ENCODE peak calls at places on chromosomes 7 and 10, in eight cellular contexts. W is uterus, T is heart left ventricle, R is A549, E is upper lobe of left lung, V is stomach, C is transverse colon, P is adrenal gland. U is an unnamed sample.

GRCh38 chr7:105894131-105894530 is 17.7 kb upstream of the ATXN7L1 start:
- DNase-seq in W (no peak), T (no peak), R (no peak), E (no peak), V (no peak), C (no peak), P (no peak), U (no peak)

GRCh38 chr10:102231357-102232318 is 5.5 kb downstream of the ELOVL3 start:
- DNase-seq in W (no peak), T (peak), R (peak), E (peak), V (peak), C (peak), P (peak), U (no peak)

GRCh38 chr10:120644549-120645410 is 187.8 kb downstream of the PLPP4 start:
- DNase-seq in W (no peak), T (no peak), R (no peak), E (no peak), V (no peak), C (no peak), P (no peak), U (no peak)

GRCh38 chr7:156612930-156613329 is 27.6 kb upstream of the RNF32 start:
- DNase-seq in W (no peak), T (no peak), R (no peak), E (no peak), V (no peak), C (no peak), P (no peak), U (no peak)

GRCh38 chr10:44327461-44327860 is 57.4 kb downstream of the CXCL12 start:
- DNase-seq in W (no peak), T (no peak), R (no peak), E (no peak), V (no peak), C (no peak), P (no peak), U (no peak)

GRCh38 chr7:17275749-17276671 is 22.4 kb upstream of the AHR start:
- DNase-seq in W (no peak), T (no peak), R (peak), E (no peak), V (no peak), C (no peak), P (no peak), U (no peak)

GRCh38 chr7:141262101-141262819 is 188.4 kb downstream of the TMEM178B start:
- DNase-seq in W (no peak), T (no peak), R (no peak), E (no peak), V (no peak), C (no peak), P (no peak), U (no peak)

GRCh38 chr7:122199171-122199570 is 55.1 kb upstream of the AASS start:
- DNase-seq in W (no peak), T (no peak), R (no peak), E (no peak), V (no peak), C (no peak), P (peak), U (no peak)

GRCh38 chr10:7267142-7267541 is 143.7 kb downstream of the SFMBT2 start:
- DNase-seq in W (no peak), T (no peak), R (no peak), E (no peak), V (no peak), C (no peak), P (no peak), U (no peak)

GRCh38 chr7:148348466-148348865 is 242.1 kb upstream of the C7orf33 start:
- DNase-seq in W (no peak), T (no peak), R (no peak), E (no peak), V (no peak), C (no peak), P (no peak), U (no peak)

GRCh38 chr7:20323587-20323986 is 7.1 kb upstream of the ITGB8 start:
- DNase-seq in W (no peak), T (no peak), R (no peak), E (no peak), V (no peak), C (no peak), P (no peak), U (no peak)

GRCh38 chr10:32210306-32211045 is 136.5 kb downstream of the EPC1 start:
- DNase-seq in W (no peak), T (no peak), R (peak), E (no peak), V (no peak), C (peak), P (peak), U (no peak)

GRCh38 chr7:106050002-106050742 is 61.9 kb downstream of the SYPL1 start:
- DNase-seq in W (peak), T (no peak), R (peak), E (no peak), V (no peak), C (no peak), P (peak), U (no peak)

GRCh38 chr7:51029131-51029530 is 246.4 kb upstream of the GRB10 start:
- DNase-seq in W (no peak), T (peak), R (no peak), E (no peak), V (no peak), C (no peak), P (no peak), U (no peak)

GRCh38 chr7:51027256-51028127 is 244.8 kb upstream of the GRB10 start:
- DNase-seq in W (no peak), T (no peak), R (no peak), E (no peak), V (no peak), C (no peak), P (no peak), U (no peak)

GRCh38 chr7:51028128-51028830 is 245.6 kb upstream of the GRB10 start:
- DNase-seq in W (no peak), T (no peak), R (no peak), E (no peak), V (no peak), C (no peak), P (no peak), U (no peak)

GRCh38 chr7:51031216-51031615 is 248.5 kb upstream of the GRB10 start:
- DNase-seq in W (no peak), T (no peak), R (no peak), E (no peak), V (no peak), C (no peak), P (no peak), U (no peak)

DNA sequence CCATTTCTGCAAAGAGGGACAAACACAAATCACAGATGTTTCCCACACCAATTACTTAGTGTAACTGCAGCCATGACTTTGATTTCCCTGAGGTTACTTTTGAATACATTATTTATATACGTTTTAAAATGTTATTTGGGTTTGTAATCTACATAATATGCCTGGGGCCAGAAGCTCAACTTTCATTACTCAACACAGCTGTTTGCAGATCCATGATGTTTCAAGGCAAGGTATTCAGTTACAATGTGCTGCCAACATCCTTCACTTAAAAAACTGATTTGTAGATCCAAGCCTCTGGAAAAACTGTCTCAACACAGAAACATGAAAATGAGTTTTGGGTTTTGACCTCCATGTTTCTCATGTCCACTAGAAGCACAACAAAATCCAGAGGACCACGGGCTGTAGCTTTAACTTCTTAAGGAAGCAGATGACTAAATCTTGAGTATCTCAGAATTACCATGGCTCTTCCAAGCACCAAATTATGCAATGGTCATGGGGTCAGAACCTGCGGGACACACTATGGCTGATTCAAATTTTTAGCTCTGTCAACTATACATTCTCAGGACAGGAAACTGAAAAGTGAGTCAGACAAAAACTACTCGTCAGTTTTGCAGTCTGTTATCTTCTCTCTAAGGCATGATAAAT is 247.0 kb upstream of the GRB10 start:
- DNase-seq in W (no peak), T (no peak), R (no peak), E (no peak), V (no peak), C (no peak), P (no peak), U (no peak)
- TF ChIP-seq POLR2A in W (no peak), T (no peak), R (no peak), E (no peak), V (no peak), C (no peak), P (no peak), U (no peak)

DNA sequence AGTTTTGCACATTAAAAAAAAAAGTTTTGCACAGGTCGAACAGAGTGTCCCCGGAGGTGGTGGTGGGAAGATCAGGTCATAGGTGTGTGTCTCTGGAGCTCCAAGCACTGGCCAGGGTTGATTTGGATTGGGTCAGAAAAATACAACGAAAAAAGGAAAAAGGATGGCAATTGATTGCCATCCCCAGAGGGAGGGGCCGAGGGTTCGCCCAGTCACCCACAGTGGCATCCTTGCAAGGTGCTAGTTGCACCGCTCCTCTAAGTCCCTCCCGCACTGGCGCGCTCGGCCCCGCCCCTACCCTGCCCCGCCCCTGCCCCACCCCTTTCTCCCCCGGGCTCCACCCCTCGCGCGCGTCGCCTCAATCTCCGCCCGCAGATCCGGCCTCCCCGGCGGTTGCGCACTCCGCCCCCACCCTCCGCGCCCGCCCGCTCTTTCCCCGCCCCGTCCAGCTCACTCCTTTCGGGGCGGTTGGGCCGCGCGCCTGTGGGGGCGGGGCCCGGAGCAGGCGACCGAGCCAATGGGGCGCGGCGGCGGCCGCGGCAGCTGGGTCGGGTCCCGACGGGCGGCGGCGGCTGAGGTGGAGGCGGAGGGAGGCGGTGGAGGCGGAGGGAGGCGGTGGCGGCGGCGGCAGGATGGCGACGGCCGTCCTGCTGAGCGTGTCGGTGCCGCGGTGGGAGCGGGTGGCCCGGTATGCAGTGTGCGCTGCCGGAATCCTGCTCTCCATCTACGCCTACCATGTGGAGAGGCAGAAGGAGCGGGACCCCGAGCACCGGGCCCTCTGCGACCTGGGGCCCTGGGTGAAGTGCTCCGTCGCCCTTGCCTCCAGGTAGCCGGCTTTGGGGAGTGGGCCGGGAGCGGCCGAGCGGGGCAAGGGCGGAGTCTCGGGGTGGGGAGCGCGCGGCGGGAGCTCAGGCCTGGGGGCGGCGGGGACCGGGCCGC is 31.5 kb upstream of the ERV3-1 start:
- DNase-seq in W (peak), T (peak), R (peak), E (peak), V (peak), C (peak), P (peak), U (peak)
- TF ChIP-seq CTCF in W (no peak), T (no peak), R (no peak), E (no peak), V (no peak), C (no peak), P (no peak), U (no peak)

GRCh38 chr7:28181921-28182517 is 1.4 kb upstream of the JAZF1 start:
- DNase-seq in W (no peak), T (peak), R (no peak), E (no peak), V (no peak), C (no peak), P (peak), U (no peak)
- H3K27ac ChIP-seq in W (no peak), T (peak), R (no peak), E (no peak), V (no peak), C (no peak), P (no peak), U (no peak)

DNA sequence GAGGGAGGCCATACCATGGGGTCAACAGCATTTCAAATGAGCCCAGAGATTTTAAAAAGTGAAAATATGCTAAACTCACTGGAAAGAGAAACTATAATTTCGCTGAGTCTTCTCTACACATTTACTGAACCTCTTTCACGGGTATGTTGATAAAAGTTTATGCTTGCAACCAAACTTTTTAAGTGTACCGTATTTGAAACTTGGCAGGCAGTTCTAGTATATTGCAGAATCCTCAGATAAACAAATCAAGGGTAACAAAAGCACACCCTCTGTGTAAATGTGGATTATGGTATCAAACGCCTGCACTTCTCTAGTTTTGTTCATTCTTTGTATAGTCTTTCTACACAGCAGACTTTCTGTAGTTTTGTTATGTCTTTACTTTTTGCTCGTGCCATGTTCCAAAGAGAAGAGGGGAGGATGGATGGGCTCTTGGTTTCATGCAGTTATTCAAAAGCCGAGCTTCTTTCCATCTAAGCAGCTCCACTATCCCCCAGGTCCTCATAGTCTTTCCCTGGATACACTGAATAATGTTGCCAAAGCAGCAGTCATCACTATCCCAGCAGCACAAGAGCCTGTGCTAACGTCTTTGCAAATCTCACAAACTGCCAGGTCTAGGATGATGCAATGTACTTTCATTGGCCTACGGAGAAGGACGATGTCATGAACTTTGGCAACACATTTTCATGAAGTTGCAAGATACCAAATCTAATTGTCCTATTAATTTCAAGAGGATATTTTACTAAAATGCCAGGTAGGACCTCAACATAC is 131.2 kb downstream of the MPP7 start:
- DNase-seq in W (no peak), T (no peak), R (no peak), E (peak), V (no peak), C (no peak), P (peak), U (no peak)
- TF ChIP-seq POLR2A in W (no peak), T (no peak), R (no peak), E (no peak), V (no peak), C (no peak), P (no peak), U (no peak)

DNA sequence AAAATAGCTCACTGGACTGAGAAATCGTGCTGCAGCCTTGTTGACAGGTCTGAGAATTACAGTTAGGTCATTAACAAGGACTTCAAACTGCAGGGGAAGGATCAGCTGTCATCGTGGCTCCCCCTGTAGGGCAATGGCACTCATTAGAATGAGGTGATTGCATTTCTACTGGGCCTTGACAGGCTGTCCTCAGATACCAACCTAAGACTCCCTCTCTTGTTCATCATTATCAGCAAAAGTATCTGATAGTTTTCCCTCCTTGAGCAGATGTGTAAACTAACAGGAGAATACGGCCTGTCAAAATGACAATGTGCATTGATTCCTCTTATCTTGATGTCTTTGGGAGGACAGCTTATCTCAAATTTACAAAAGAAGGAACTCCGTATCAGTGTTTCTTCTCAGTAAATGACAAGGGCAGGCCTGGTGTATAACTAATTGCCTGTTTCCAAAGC is 648.5 kb upstream of the LRRN3 start:
- DNase-seq in W (no peak), T (peak), R (peak), E (peak), V (peak), C (no peak), P (peak), U (no peak)
- TF ChIP-seq CTCF in W (no peak), T (no peak), R (peak), E (no peak), V (no peak), C (peak), P (no peak), U (no peak)

GRCh38 chr7:5519515-5519928 is 95.9 kb upstream of the TNRC18 start:
- DNase-seq in W (no peak), T (no peak), R (no peak), E (no peak), V (no peak), C (no peak), P (no peak), U (no peak)
- H3K27ac ChIP-seq in W (no peak), T (no peak), R (no peak), E (peak), V (no peak), C (no peak), P (no peak), U (no peak)

GRCh38 chr7:134905375-134905774 is 80.9 kb upstream of the AGBL3 start:
- DNase-seq in W (peak), T (peak), R (no peak), E (peak), V (peak), C (peak), P (peak), U (peak)
- TF ChIP-seq POLR2A in W (no peak), T (no peak), R (no peak), E (no peak), V (no peak), C (no peak), P (no peak), U (no peak)